ENCODE peak calls at places on chromosomes 7 and 10, in four cellular contexts. Q is ACHN, L is natural killer cell, A is HTR-8/SVneo. V is an unnamed sample.

GRCh38 chr10:93075369-93076221 is 1.9 kb downstream of the CYP26A1 start:
- DNase-seq in Q (no peak), L (no peak), A (no peak), V (no peak)

GRCh38 chr10:28842321-28842720 is 165.0 kb downstream of the BAMBI start:
- DNase-seq in Q (no peak), L (no peak), A (peak), V (no peak)

GRCh38 chr7:65307651-65308299 is 65.9 kb upstream of the ZNF92 start:
- DNase-seq in Q (peak), L (peak), A (peak), V (peak)

GRCh38 chr10:92239185-92239599 is 51.7 kb downstream of the CPEB3 start:
- DNase-seq in Q (no peak), L (no peak), A (no peak), V (no peak)

GRCh38 chr10:129140861-129141260 is 326.2 kb upstream of the MGMT start:
- DNase-seq in Q (no peak), L (no peak), A (no peak), V (no peak)

GRCh38 chr10:103915794-103916193 is 2.2 kb downstream of the STN1 start:
- DNase-seq in Q (no peak), L (peak), A (no peak), V (peak)

GRCh38 chr7:98830972-98831548 is 38.8 kb downstream of the TMEM130 start:
- DNase-seq in Q (no peak), L (no peak), A (no peak), V (no peak)

GRCh38 chr10:133124357-133125211 is 35.4 kb upstream of the KNDC1 start:
- DNase-seq in Q (peak), L (peak), A (no peak), V (peak)

GRCh38 chr10:125823663-125824251 is 411 bp downstream of the BCCIP start:
- DNase-seq in Q (peak), L (no peak), A (no peak), V (peak)

GRCh38 chr10:102710604-102711003 is 3.6 kb downstream of the ARL3 start:
- DNase-seq in Q (peak), L (no peak), A (peak), V (peak)

GRCh38 chr10:67767245-67767644 is 70.7 kb downstream of the DNAJC12 start:
- DNase-seq in Q (no peak), L (no peak), A (no peak), V (no peak)

GRCh38 chr10:63467833-63468232 is 2.1 kb upstream of the JMJD1C start:
- DNase-seq in Q (no peak), L (no peak), A (peak), V (no peak)

GRCh38 chr10:124043310-124044142 is 49.9 kb downstream of the CHST15 start:
- DNase-seq in Q (no peak), L (no peak), A (no peak), V (no peak)

GRCh38 chr10:128542659-128543058 is 416.4 kb upstream of the MKI67 start:
- DNase-seq in Q (no peak), L (no peak), A (no peak), V (no peak)

GRCh38 chr10:58464956-58465355 is 47.7 kb upstream of the BICC1 start:
- DNase-seq in Q (no peak), L (no peak), A (no peak), V (no peak)

GRCh38 chr7:23387583-23387982 is 82.7 kb downstream of the IGF2BP3 start:
- DNase-seq in Q (no peak), L (no peak), A (no peak), V (no peak)

GRCh38 chr10:3786295-3786981 is 1.4 kb upstream of the KLF6 start:
- DNase-seq in Q (peak), L (no peak), A (no peak), V (peak)

GRCh38 chr10:43689618-43689954 is 40.9 kb upstream of the ZNF32 start:
- DNase-seq in Q (no peak), L (peak), A (no peak), V (peak)

GRCh38 chr7:21562385-21562784 is 19.5 kb downstream of the DNAH11 start:
- DNase-seq in Q (no peak), L (no peak), A (no peak), V (no peak)

GRCh38 chr10:92907280-92907679 is 59.0 kb downstream of the EXOC6 start:
- DNase-seq in Q (no peak), L (no peak), A (no peak), V (no peak)

GRCh38 chr10:121694966-121695340 is 96.7 kb upstream of the FGFR2 start:
- DNase-seq in Q (no peak), L (no peak), A (no peak), V (no peak)

GRCh38 chr10:106175760-106176377 is 988.6 kb downstream of the SORCS1 start:
- DNase-seq in Q (peak), L (no peak), A (no peak), V (peak)

GRCh38 chr10:22604314-22605091 is 109.9 kb downstream of the PIP4K2A start:
- DNase-seq in Q (no peak), L (no peak), A (no peak), V (no peak)

GRCh38 chr7:100053201-100053600 is 3.6 kb downstream of the ZSCAN21 start:
- DNase-seq in Q (peak), L (no peak), A (peak), V (peak)

GRCh38 chr7:110001254-110001938 is 1089.5 kb upstream of the LRRN3 start:
- DNase-seq in Q (no peak), L (no peak), A (no peak), V (no peak)

GRCh38 chr10:7300327-7300726 is 110.5 kb downstream of the SFMBT2 start:
- DNase-seq in Q (no peak), L (no peak), A (peak), V (no peak)

GRCh38 chr7:43647772-43648643 is 65.1 kb downstream of the STK17A start:
- DNase-seq in Q (peak), L (no peak), A (peak), V (peak)